ENCODE peak calls at places on chromosomes 3 and 15, in four cellular contexts. L, A, Q and B are unnamed samples.

GRCh38 chr3:119236756-119237155 is 3.9 kb downstream of the B4GALT4 start:
- DNase-seq in L (no peak), A (no peak), Q (no peak), B (peak)

GRCh38 chr3:35946121-35946856 is 307.0 kb downstream of the ARPP21 start:
- DNase-seq in L (no peak), A (no peak), Q (no peak), B (no peak)

GRCh38 chr3:132395126-132395525 is 22.2 kb upstream of the DNAJC13 start:
- DNase-seq in L (no peak), A (no peak), Q (no peak), B (no peak)

GRCh38 chr3:9158865-9159630 is 90.4 kb downstream of the SRGAP3 start:
- DNase-seq in L (no peak), A (no peak), Q (no peak), B (no peak)

GRCh38 chr3:13850161-13850945 is 29.5 kb downstream of the WNT7A start:
- DNase-seq in L (no peak), A (no peak), Q (no peak), B (peak)

GRCh38 chr15:31554261-31554660 is 227.6 kb downstream of the KLF13 start:
- DNase-seq in L (no peak), A (peak), Q (peak), B (peak)

GRCh38 chr15:25608926-25609325 is 170.1 kb upstream of the UBE3A start:
- DNase-seq in L (no peak), A (no peak), Q (no peak), B (no peak)

GRCh38 chr3:117788499-117788898 is 1078.9 kb downstream of the TUSC7 start:
- DNase-seq in L (no peak), A (no peak), Q (no peak), B (no peak)

GRCh38 chr15:77645602-77646001 is 12.9 kb upstream of the LINGO1 start:
- DNase-seq in L (no peak), A (no peak), Q (no peak), B (peak)

GRCh38 chr3:73389104-73389809 is 235.5 kb downstream of the PDZRN3 start:
- DNase-seq in L (no peak), A (no peak), Q (no peak), B (no peak)

GRCh38 chr3:152718810-152719209 is 116.1 kb upstream of the P2RY1 start:
- DNase-seq in L (no peak), A (no peak), Q (no peak), B (no peak)

GRCh38 chr3:42849017-42849416 is 26.7 kb downstream of the CYP8B1 start:
- DNase-seq in L (no peak), A (no peak), Q (no peak), B (no peak)

GRCh38 chr15:63500265-63501250 is 3.8 kb upstream of the USP3 start:
- DNase-seq in L (no peak), A (no peak), Q (no peak), B (no peak)